ENCODE peak calls at places on chromosomes 12 and 14, in six cellular contexts. K is H9, F is neuronal stem cell, V is mesendoderm, H is H1, A is mesenchymal stem cell. P is an unnamed sample.

GRCh38 chr14:91031668-91032067 is 28.8 kb downstream of the RPS6KA5 start:
- DNase-seq in K (no peak), F (no peak), V (no peak), H (no peak), A (no peak), P (no peak)

GRCh38 chr14:53924754-53925153 is 31.9 kb downstream of the BMP4 start:
- DNase-seq in K (no peak), F (no peak), V (no peak), H (no peak), A (peak), P (peak)

GRCh38 chr12:56947633-56948535 is 9.5 kb downstream of the RDH16 start:
- DNase-seq in K (no peak), F (no peak), V (peak), H (no peak), A (no peak), P (no peak)

GRCh38 chr12:76883151-76883550 is 4.3 kb upstream of the CSRP2 start:
- DNase-seq in K (no peak), F (no peak), V (peak), H (no peak), A (peak), P (peak)

GRCh38 chr12:121980892-121981272 is 40.8 kb upstream of the BCL7A start:
- DNase-seq in K (no peak), F (no peak), V (no peak), H (no peak), A (no peak), P (no peak)

GRCh38 chr12:48451372-48451771 is 21.0 kb upstream of the ANP32D start:
- DNase-seq in K (no peak), F (no peak), V (no peak), H (no peak), A (no peak), P (no peak)

GRCh38 chr14:65366802-65367570 is 45.5 kb upstream of the FUT8 start:
- DNase-seq in K (no peak), F (no peak), V (no peak), H (no peak), A (no peak), P (no peak)

GRCh38 chr14:42004321-42004720 is 397.6 kb downstream of the LRFN5 start:
- DNase-seq in K (no peak), F (no peak), V (peak), H (no peak), A (no peak), P (no peak)

GRCh38 chr12:101962486-101962885 is 85.1 kb downstream of the DRAM1 start:
- DNase-seq in K (no peak), F (no peak), V (no peak), H (no peak), A (no peak), P (peak)

GRCh38 chr12:57101892-57102695 is 9.1 kb downstream of the STAT6 start:
- DNase-seq in K (no peak), F (no peak), V (peak), H (no peak), A (peak), P (peak)

GRCh38 chr14:95198320-95198719 is 41.0 kb upstream of the DICER1 start:
- DNase-seq in K (no peak), F (no peak), V (no peak), H (no peak), A (no peak), P (no peak)

GRCh38 chr14:104734991-104735779 is 11.2 kb downstream of the ADSS1 start:
- DNase-seq in K (no peak), F (no peak), V (no peak), H (no peak), A (no peak), P (no peak)

GRCh38 chr12:57430931-57431566 is at the start of gene R3HDM2:
- DNase-seq in K (peak), F (peak), V (peak), H (peak), A (peak), P (peak)

GRCh38 chr12:28787151-28787550 is 361.9 kb upstream of the FAR2 start:
- DNase-seq in K (no peak), F (no peak), V (peak), H (no peak), A (no peak), P (peak)

GRCh38 chr12:50099302-50100008 is 4.4 kb upstream of the GPD1 start:
- DNase-seq in K (no peak), F (no peak), V (peak), H (no peak), A (no peak), P (peak)

GRCh38 chr12:80195143-80195726 is 95.9 kb downstream of the OTOGL start:
- DNase-seq in K (peak), F (peak), V (peak), H (no peak), A (peak), P (peak)

GRCh38 chr12:122366685-122367475 is 55.6 kb downstream of the CLIP1 start:
- DNase-seq in K (peak), F (peak), V (peak), H (peak), A (peak), P (peak)

GRCh38 chr12:116454076-116454475 is 105.1 kb upstream of the MAP1LC3B2 start:
- DNase-seq in K (no peak), F (no peak), V (no peak), H (no peak), A (no peak), P (no peak)

GRCh38 chr12:69389836-69390235 is 30.3 kb downstream of the YEATS4 start:
- DNase-seq in K (no peak), F (no peak), V (no peak), H (no peak), A (peak), P (peak)

GRCh38 chr14:66395300-66395699 is 90.9 kb upstream of the CCDC196 start:
- DNase-seq in K (no peak), F (no peak), V (peak), H (no peak), A (no peak), P (no peak)

GRCh38 chr12:59708484-59708883 is 112.7 kb downstream of the SLC16A7 start:
- DNase-seq in K (no peak), F (peak), V (peak), H (no peak), A (no peak), P (peak)

GRCh38 chr12:11958216-11959091 is 112.3 kb upstream of the BCL2L14 start:
- DNase-seq in K (no peak), F (no peak), V (peak), H (no peak), A (peak), P (peak)

GRCh38 chr14:41062826-41063225 is 543.9 kb upstream of the LRFN5 start:
- DNase-seq in K (no peak), F (no peak), V (no peak), H (no peak), A (peak), P (peak)

GRCh38 chr14:45757655-45758054 is 504.7 kb upstream of the MIS18BP1 start:
- DNase-seq in K (no peak), F (no peak), V (no peak), H (no peak), A (no peak), P (no peak)

GRCh38 chr12:69524755-69525509 is 54.7 kb downstream of the FRS2 start:
- DNase-seq in K (no peak), F (no peak), V (no peak), H (no peak), A (no peak), P (peak)

GRCh38 chr14:55152052-55152753 is 23.2 kb downstream of the LGALS3 start:
- DNase-seq in K (no peak), F (no peak), V (no peak), H (no peak), A (peak), P (peak)

GRCh38 chr14:73788871-73789590 is 62.6 kb upstream of the PTGR2 start:
- DNase-seq in K (no peak), F (no peak), V (no peak), H (no peak), A (no peak), P (no peak)

GRCh38 chr12:40312982-40313576 is 88.3 kb downstream of the LRRK2 start:
- DNase-seq in K (no peak), F (no peak), V (no peak), H (no peak), A (peak), P (peak)

GRCh38 chr12:95601626-95602025 is 50.4 kb upstream of the USP44 start:
- DNase-seq in K (no peak), F (no peak), V (no peak), H (no peak), A (peak), P (peak)

GRCh38 chr14:88553886-88554457 is 835 bp downstream of the PTPN21 start:
- DNase-seq in K (no peak), F (no peak), V (peak), H (no peak), A (peak), P (peak)

GRCh38 chr14:56004807-56005579 is 113.2 kb upstream of the PELI2 start:
- DNase-seq in K (peak), F (no peak), V (peak), H (peak), A (peak), P (peak)

GRCh38 chr12:94615284-94616216 is 34.8 kb downstream of the TMCC3 start:
- DNase-seq in K (no peak), F (no peak), V (peak), H (no peak), A (no peak), P (peak)

GRCh38 chr14:104323551-104324175 is 185.3 kb downstream of the KIF26A start:
- DNase-seq in K (peak), F (no peak), V (no peak), H (no peak), A (no peak), P (no peak)

GRCh38 chr12:102501773-102502172 is 21.4 kb upstream of the IGF1 start:
- DNase-seq in K (no peak), F (no peak), V (no peak), H (no peak), A (no peak), P (no peak)

GRCh38 chr12:63036974-63037335 is 102.0 kb upstream of the PPM1H start:
- DNase-seq in K (no peak), F (no peak), V (no peak), H (no peak), A (no peak), P (no peak)
- H2BK15ac ChIP-seq in K (no peak), F (no peak), V (no peak), H (no peak), A (no peak), P (no peak)

GRCh38 chr12:6026998-6027397 is 81.9 kb upstream of the ANO2 start:
- DNase-seq in K (peak), F (no peak), V (no peak), H (no peak), A (no peak), P (no peak)

GRCh38 chr12:6033546-6033945 is 88.5 kb upstream of the ANO2 start:
- DNase-seq in K (no peak), F (no peak), V (no peak), H (no peak), A (no peak), P (no peak)

GRCh38 chr12:6030081-6030480 is 85.0 kb upstream of the ANO2 start:
- DNase-seq in K (peak), F (no peak), V (no peak), H (no peak), A (no peak), P (no peak)

GRCh38 chr12:6032726-6033125 is 87.7 kb upstream of the ANO2 start:
- DNase-seq in K (no peak), F (no peak), V (no peak), H (no peak), A (no peak), P (no peak)

DNA sequence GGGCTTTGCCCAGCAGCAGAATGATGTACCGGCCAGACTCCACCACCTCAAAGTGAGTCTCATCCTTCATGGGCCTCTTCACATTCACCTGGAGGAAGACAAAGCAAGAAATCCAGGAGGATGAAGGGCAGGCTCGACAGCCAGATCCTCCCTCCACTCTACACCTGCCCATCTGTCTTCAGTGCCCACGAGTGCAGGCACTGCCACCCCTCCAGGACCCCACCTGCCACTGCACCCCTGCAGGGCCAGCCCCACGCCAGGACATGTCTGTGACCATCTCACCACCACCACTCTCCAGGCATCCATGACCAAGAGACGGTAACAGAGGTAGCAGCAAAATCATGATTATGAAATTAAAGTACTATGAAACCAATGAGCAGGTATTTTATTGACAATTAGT is 84.3 kb upstream of the ANO2 start:
- DNase-seq in K (peak), F (no peak), V (no peak), H (no peak), A (no peak), P (no peak)
- H2BK15ac ChIP-seq in K (no peak), F (no peak), V (no peak), H (no peak), A (no peak), P (no peak)

DNA sequence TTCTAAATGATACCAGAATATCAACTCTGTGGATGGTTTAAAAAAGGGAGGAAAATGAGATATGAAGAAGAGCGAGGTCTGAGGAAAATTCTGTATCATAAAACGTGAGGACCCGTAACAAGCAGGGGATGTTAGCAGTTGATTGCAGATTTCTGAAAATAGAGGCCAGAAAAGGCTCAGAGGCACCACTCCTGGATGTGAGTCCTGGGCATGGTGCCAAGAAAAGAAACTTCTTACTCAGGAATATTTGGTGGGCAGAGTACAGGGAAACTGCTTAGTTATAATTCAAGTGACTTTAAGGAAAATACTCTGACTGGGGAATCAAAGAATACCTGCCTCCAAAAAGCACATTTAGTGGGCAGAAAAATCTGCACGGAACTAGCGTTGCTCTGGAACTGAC is 85.5 kb downstream of the PRICKLE1 start:
- DNase-seq in K (no peak), F (no peak), V (no peak), H (no peak), A (peak), P (peak)
- H2BK15ac ChIP-seq in K (no peak), F (no peak), V (no peak), H (no peak), A (no peak), P (no peak)

GRCh38 chr12:52603314-52603713 is 2.1 kb upstream of the KRT72 start:
- DNase-seq in K (peak), F (no peak), V (peak), H (no peak), A (no peak), P (no peak)
- H2BK15ac ChIP-seq in K (no peak), F (no peak), V (no peak), H (no peak), A (no peak), P (no peak)

DNA sequence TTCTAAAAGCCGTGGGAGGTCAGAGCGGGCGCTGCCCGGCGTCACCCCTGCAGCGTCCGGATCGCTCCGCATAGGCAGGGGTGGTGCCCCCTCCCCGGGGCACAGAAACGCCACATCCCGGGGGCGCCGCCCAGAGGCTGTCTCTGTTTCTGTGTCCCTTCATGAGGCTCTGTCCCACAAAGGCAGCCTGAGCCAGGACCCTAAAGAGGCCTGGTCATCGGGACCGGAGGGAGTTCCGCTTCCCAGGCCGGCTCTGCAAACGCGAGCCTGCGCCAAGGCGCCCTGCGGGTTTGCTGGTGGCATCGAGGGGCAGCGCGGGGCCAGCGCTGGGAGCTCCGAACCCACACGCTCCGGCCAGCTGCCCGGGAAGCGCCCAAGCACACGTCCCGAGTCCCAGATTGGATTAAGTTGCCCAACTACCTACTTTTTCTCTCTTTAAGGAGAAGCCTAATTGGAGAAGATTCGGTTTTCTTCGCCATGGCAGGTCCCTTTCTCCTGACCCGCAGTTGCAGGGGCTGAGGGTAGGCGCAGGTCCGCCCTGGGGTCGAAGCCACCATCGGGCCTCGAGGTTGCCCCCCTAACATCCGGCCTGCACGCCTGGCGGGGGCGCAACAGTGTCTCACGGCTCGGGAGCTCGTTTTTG is 421.7 kb downstream of the VRK1 start:
- DNase-seq in K (peak), F (peak), V (peak), H (peak), A (no peak), P (no peak)
- H2BK15ac ChIP-seq in K (no peak), F (peak), V (no peak), H (no peak), A (no peak), P (no peak)

GRCh38 chr14:100770605-100771120 is 44.0 kb downstream of the DLK1 start:
- DNase-seq in K (peak), F (no peak), V (no peak), H (no peak), A (no peak), P (no peak)

GRCh38 chr14:100771121-100771800 is 44.6 kb downstream of the DLK1 start:
- DNase-seq in K (no peak), F (no peak), V (peak), H (no peak), A (peak), P (no peak)

GRCh38 chr14:100774164-100774537 is 47.5 kb downstream of the DLK1 start:
- DNase-seq in K (no peak), F (no peak), V (no peak), H (no peak), A (no peak), P (no peak)

GRCh38 chr14:100773331-100774163 is 46.9 kb downstream of the DLK1 start:
- DNase-seq in K (peak), F (no peak), V (no peak), H (no peak), A (no peak), P (no peak)

GRCh38 chr14:100772607-100773165 is 46.0 kb downstream of the DLK1 start:
- DNase-seq in K (peak), F (no peak), V (no peak), H (no peak), A (no peak), P (no peak)
- H2BK15ac ChIP-seq in K (no peak), F (peak), V (no peak), H (no peak), A (peak), P (no peak)

GRCh38 chr14:75579882-75580281 is 1.5 kb downstream of the FLVCR2 start:
- DNase-seq in K (no peak), F (no peak), V (no peak), H (no peak), A (no peak), P (no peak)
- H2BK15ac ChIP-seq in K (no peak), F (no peak), V (no peak), H (no peak), A (no peak), P (no peak)

GRCh38 chr12:114665411-114666181 is 18.4 kb downstream of the TBX3 start:
- DNase-seq in K (peak), F (no peak), V (peak), H (no peak), A (peak), P (no peak)
- H2BK15ac ChIP-seq in K (no peak), F (no peak), V (peak), H (no peak), A (peak), P (no peak)

P was measured in IMR-90.